ENCODE peak calls at places on chromosomes 1 and 21, in eight cellular contexts. T is RCC 7860; J is ACHN; P is GM04504; A is hepatic stellate cell; W is Daoy; H is activated CD4-positive, alpha-beta T cell treated with anti-CD3 and anti-CD28 coated beads, Interleukin-2, amount 50 U/mL, for 1 hour; O is H9. G is an unnamed sample.

GRCh38 chr1:10832703-10833102 is 36.3 kb upstream of the CASZ1 start:
- DNase-seq in T (no peak), J (no peak), P (no peak), A (no peak), W (no peak), H (no peak), O (no peak), G (no peak)

GRCh38 chr21:36388835-36389234 is 3.6 kb downstream of the CHAF1B start:
- DNase-seq in T (no peak), J (no peak), P (no peak), A (no peak), W (peak; percentile 15), H (no peak), O (peak; percentile 64), G (peak; percentile 63)

GRCh38 chr1:112464501-112464900 is 44.3 kb upstream of the WNT2B start:
- DNase-seq in T (no peak), J (no peak), P (no peak), A (no peak), W (peak; percentile 22), H (no peak), O (peak; percentile 39), G (no peak)

GRCh38 chr1:11943619-11944018 is 9.1 kb downstream of the PLOD1 start:
- DNase-seq in T (no peak), J (no peak), P (no peak), A (no peak), W (no peak), H (no peak), O (no peak), G (no peak)

GRCh38 chr1:94067196-94067595 is 53.8 kb downstream of the ABCA4 start:
- DNase-seq in T (no peak), J (no peak), P (no peak), A (no peak), W (peak; percentile 74), H (no peak), O (no peak), G (peak; percentile 70)

GRCh38 chr1:6996371-6996770 is 211.1 kb downstream of the CAMTA1 start:
- DNase-seq in T (no peak), J (no peak), P (no peak), A (no peak), W (no peak), H (no peak), O (no peak), G (no peak)

GRCh38 chr1:31433396-31433930 is 20.4 kb downstream of the SERINC2 start:
- DNase-seq in T (no peak), J (no peak), P (no peak), A (no peak), W (no peak), H (no peak), O (no peak), G (no peak)

GRCh38 chr1:201763439-201764140 is 65.4 kb upstream of the IPO9 start:
- DNase-seq in T (no peak), J (no peak), P (no peak), A (no peak), W (peak; percentile 59), H (no peak), O (no peak), G (no peak)

GRCh38 chr1:219161371-219161975 is 12.2 kb upstream of the LYPLAL1 start:
- DNase-seq in T (no peak), J (no peak), P (no peak), A (no peak), W (no peak), H (no peak), O (no peak), G (no peak)

GRCh38 chr1:185823471-185823870 is 89.3 kb downstream of the HMCN1 start:
- DNase-seq in T (no peak), J (no peak), P (no peak), A (no peak), W (peak; percentile 33), H (no peak), O (no peak), G (peak; percentile 90)

GRCh38 chr1:164651378-164651951 is 92.5 kb downstream of the PBX1 start:
- DNase-seq in T (peak; percentile 50), J (no peak), P (no peak), A (no peak), W (peak; percentile 51), H (no peak), O (no peak), G (no peak)

GRCh38 chr1:109821221-109821669 is 57.5 kb upstream of the EPS8L3 start:
- DNase-seq in T (peak; percentile 97), J (peak; percentile 80), P (peak; percentile 92), A (peak; percentile 90), W (peak; percentile 97), H (no peak), O (peak; percentile 18), G (peak; percentile 40)

GRCh38 chr1:168923521-168924136 is 182.9 kb upstream of the ATP1B1 start:
- DNase-seq in T (peak; percentile 50), J (no peak), P (no peak), A (no peak), W (peak; percentile 18), H (no peak), O (no peak), G (no peak)

GRCh38 chr1:172423336-172423735 is 2.9 kb downstream of the C1orf105 start:
- DNase-seq in T (no peak), J (no peak), P (no peak), A (no peak), W (no peak), H (no peak), O (no peak), G (no peak)

GRCh38 chr1:44640178-44640865 is 34.0 kb downstream of the TMEM53 start:
- DNase-seq in T (no peak), J (no peak), P (no peak), A (no peak), W (no peak), H (no peak), O (no peak), G (no peak)

GRCh38 chr1:173507205-173507846 is 30.2 kb downstream of the PRDX6 start:
- DNase-seq in T (peak; percentile 91), J (peak; percentile 91), P (peak; percentile 44), A (peak; percentile 35), W (peak; percentile 81), H (no peak), O (no peak), G (peak; percentile 17)

GRCh38 chr1:67052741-67053534 is 1.0 kb downstream of the SLC35D1 start:
- DNase-seq in T (no peak), J (peak; percentile 35), P (peak; percentile 15), A (peak; percentile 40), W (peak; percentile 47), H (no peak), O (peak; percentile 31), G (peak; percentile 48)

GRCh38 chr1:198169704-198170103 is 12.9 kb downstream of the NEK7 start:
- DNase-seq in T (no peak), J (no peak), P (no peak), A (no peak), W (no peak), H (no peak), O (no peak), G (no peak)

GRCh38 chr1:230355594-230355993 is 70.5 kb downstream of the PGBD5 start:
- DNase-seq in T (no peak), J (no peak), P (no peak), A (no peak), W (no peak), H (no peak), O (no peak), G (no peak)

GRCh38 chr1:150192012-150192411 is 42.3 kb downstream of the PLEKHO1 start:
- DNase-seq in T (peak; percentile 86), J (peak; percentile 81), P (no peak), A (peak; percentile 55), W (peak; percentile 26), H (no peak), O (no peak), G (no peak)

GRCh38 chr1:145858238-145858936 is 494 bp downstream of the PIAS3 start:
- DNase-seq in T (no peak), J (peak; percentile 42), P (no peak), A (peak; percentile 73), W (peak; percentile 58), H (peak; percentile 44), O (peak; percentile 92), G (peak; percentile 56)

GRCh38 chr1:50023292-50024159 is at the start of gene AGBL4:
- DNase-seq in T (no peak), J (peak; percentile 26), P (no peak), A (no peak), W (peak; percentile 81), H (no peak), O (peak; percentile 64), G (peak; percentile 37)

GRCh38 chr1:97820470-97821188 is 100.2 kb downstream of the DPYD start:
- DNase-seq in T (peak; percentile 25), J (peak; percentile 47), P (no peak), A (no peak), W (no peak), H (no peak), O (no peak), G (peak; percentile 52)

GRCh38 chr1:27147842-27148518 is 6.9 kb downstream of the SLC9A1 start:
- DNase-seq in T (no peak), J (no peak), P (no peak), A (no peak), W (no peak), H (no peak), O (no peak), G (no peak)

GRCh38 chr1:154182342-154183044 is 9.4 kb downstream of the TPM3 start:
- DNase-seq in T (peak; percentile 29), J (peak; percentile 74), P (peak; percentile 43), A (peak; percentile 68), W (peak; percentile 83), H (peak; percentile 47), O (peak; percentile 71), G (peak; percentile 68)

GRCh38 chr1:235313931-235314678 is 13.9 kb downstream of the ARID4B start:
- DNase-seq in T (no peak), J (no peak), P (no peak), A (no peak), W (no peak), H (no peak), O (no peak), G (no peak)

GRCh38 chr1:59880735-59881134 is 45.8 kb downstream of the CYP2J2 start:
- DNase-seq in T (no peak), J (no peak), P (no peak), A (no peak), W (no peak), H (no peak), O (no peak), G (no peak)

GRCh38 chr1:170461762-170462384 is 70.1 kb upstream of the GORAB start:
- DNase-seq in T (no peak), J (no peak), P (peak; percentile 95), A (peak; percentile 2), W (peak; percentile 78), H (no peak), O (no peak), G (peak; percentile 6)

GRCh38 chr1:16464917-16465625 is 24.5 kb downstream of the NECAP2 start:
- DNase-seq in T (no peak), J (no peak), P (no peak), A (no peak), W (no peak), H (no peak), O (no peak), G (no peak)

GRCh38 chr21:27580276-27580675 is 613.4 kb upstream of the ADAMTS5 start:
- DNase-seq in T (peak; percentile 24), J (no peak), P (no peak), A (peak; percentile 22), W (peak; percentile 54), H (no peak), O (no peak), G (no peak)

GRCh38 chr1:193411771-193412170 is 225.4 kb upstream of the B3GALT2 start:
- DNase-seq in T (no peak), J (no peak), P (no peak), A (no peak), W (no peak), H (no peak), O (no peak), G (no peak)

GRCh38 chr1:100785399-100786082 is 66.0 kb downstream of the VCAM1 start:
- DNase-seq in T (peak; percentile 88), J (peak; percentile 80), P (no peak), A (no peak), W (peak; percentile 92), H (no peak), O (no peak), G (no peak)

GRCh38 chr1:198143797-198144196 is 13.0 kb upstream of the NEK7 start:
- DNase-seq in T (no peak), J (no peak), P (no peak), A (no peak), W (no peak), H (no peak), O (no peak), G (no peak)

GRCh38 chr1:161439280-161440232 is 65.7 kb upstream of the FCGR2A start:
- DNase-seq in T (peak; percentile 34), J (no peak), P (no peak), A (no peak), W (peak; percentile 80), H (no peak), O (peak; percentile 56), G (peak; percentile 55)